ENCODE peak calls at places on chromosomes 6 and 20, in ten cellular contexts. W, R, J, A, T, I, F, M, S and H are unnamed samples.

GRCh38 chr6:117992856-117993255 is 85.8 kb downstream of the SLC35F1 start:
- DNase-seq in W (no peak), R (no peak), J (no peak), A (no peak), T (no peak), I (peak), F (no peak), M (no peak), S (no peak), H (no peak)

GRCh38 chr6:54204921-54205511 is 93.8 kb downstream of the MLIP start:
- DNase-seq in W (no peak), R (no peak), J (no peak), A (no peak), T (no peak), I (no peak), F (no peak), M (no peak), S (no peak), H (no peak)

GRCh38 chr20:12575352-12576095 is 433.2 kb upstream of the SPTLC3 start:
- DNase-seq in W (no peak), R (no peak), J (peak), A (no peak), T (no peak), I (no peak), F (no peak), M (no peak), S (peak), H (no peak)

GRCh38 chr6:147826698-147827097 is 318.2 kb downstream of the SAMD5 start:
- DNase-seq in W (no peak), R (no peak), J (no peak), A (no peak), T (no peak), I (no peak), F (no peak), M (no peak), S (no peak), H (no peak)

GRCh38 chr6:33018904-33019303 is 9.5 kb upstream of the HLA-DOA start:
- DNase-seq in W (no peak), R (no peak), J (peak), A (peak), T (peak), I (peak), F (peak), M (no peak), S (peak), H (peak)

GRCh38 chr6:43903739-43904290 is 133.8 kb downstream of the VEGFA start:
- DNase-seq in W (no peak), R (no peak), J (no peak), A (no peak), T (no peak), I (no peak), F (no peak), M (no peak), S (no peak), H (no peak)

GRCh38 chr20:31720486-31721407 is 1.9 kb downstream of the BCL2L1 start:
- DNase-seq in W (no peak), R (no peak), J (peak), A (no peak), T (no peak), I (no peak), F (peak), M (no peak), S (no peak), H (no peak)

GRCh38 chr6:11434565-11435326 is 102.8 kb upstream of the TMEM170B start:
- DNase-seq in W (no peak), R (no peak), J (no peak), A (no peak), T (peak), I (no peak), F (no peak), M (no peak), S (peak), H (no peak)

GRCh38 chr20:59493926-59494325 is 110.4 kb upstream of the PHACTR3 start:
- DNase-seq in W (no peak), R (no peak), J (no peak), A (no peak), T (no peak), I (no peak), F (no peak), M (no peak), S (no peak), H (no peak)

GRCh38 chr6:13710552-13711383 is 867 bp downstream of the RANBP9 start:
- DNase-seq in W (peak), R (no peak), J (peak), A (no peak), T (peak), I (no peak), F (peak), M (no peak), S (peak), H (peak)

GRCh38 chr6:135008941-135009290 is 45.7 kb downstream of the HBS1L start:
- DNase-seq in W (no peak), R (no peak), J (no peak), A (no peak), T (no peak), I (no peak), F (no peak), M (no peak), S (no peak), H (no peak)

GRCh38 chr6:158040051-158040803 is 58.6 kb downstream of the SYNJ2 start:
- DNase-seq in W (no peak), R (peak), J (peak), A (no peak), T (peak), I (no peak), F (peak), M (no peak), S (peak), H (peak)

GRCh38 chr20:40438161-40438835 is 250.7 kb downstream of the MAFB start:
- DNase-seq in W (no peak), R (no peak), J (no peak), A (no peak), T (no peak), I (no peak), F (no peak), M (no peak), S (peak), H (no peak)

GRCh38 chr6:15870354-15871043 is 207.7 kb upstream of the DTNBP1 start:
- DNase-seq in W (no peak), R (no peak), J (no peak), A (no peak), T (no peak), I (no peak), F (no peak), M (no peak), S (peak), H (no peak)

GRCh38 chr6:10908228-10908627 is 21.4 kb downstream of the SYCP2L start:
- DNase-seq in W (no peak), R (no peak), J (no peak), A (no peak), T (no peak), I (no peak), F (no peak), M (no peak), S (no peak), H (no peak)

GRCh38 chr6:21739838-21740237 is 146.3 kb downstream of the SOX4 start:
- DNase-seq in W (no peak), R (no peak), J (no peak), A (no peak), T (no peak), I (no peak), F (no peak), M (no peak), S (no peak), H (no peak)

GRCh38 chr6:159002432-159003160 is 2.6 kb upstream of the RSPH3 start:
- DNase-seq in W (no peak), R (no peak), J (no peak), A (no peak), T (peak), I (no peak), F (no peak), M (no peak), S (peak), H (no peak)

GRCh38 chr20:39048000-39048696 is 86.0 kb downstream of the DHX35 start:
- DNase-seq in W (peak), R (no peak), J (peak), A (peak), T (peak), I (peak), F (peak), M (peak), S (peak), H (peak)

GRCh38 chr20:59300341-59301081 is at the start of gene EDN3:
- DNase-seq in W (peak), R (no peak), J (no peak), A (no peak), T (no peak), I (no peak), F (no peak), M (no peak), S (no peak), H (no peak)